ENCODE peak calls at places on chromosomes 3 and 15, in ten cellular contexts. V, P, O, T, L, I, F, E, S and Y are unnamed samples.

GRCh38 chr3:124504332-124505059 is 225.8 kb upstream of the UMPS start:
- DNase-seq in V (no peak), P (peak; percentile 58), O (no peak), T (peak; percentile 35), L (no peak), I (peak; percentile 40), F (peak; percentile 9), E (peak; percentile 73), S (no peak), Y (no peak)

GRCh38 chr3:124078978-124079911 is 87.3 kb upstream of the ROPN1 start:
- DNase-seq in V (no peak), P (no peak), O (no peak), T (peak; percentile 56), L (no peak), I (peak; percentile 46), F (peak; percentile 31), E (peak; percentile 63), S (no peak), Y (peak; percentile 14)

GRCh38 chr3:15368561-15369135 is 36.3 kb upstream of the SH3BP5 start:
- DNase-seq in V (no peak), P (no peak), O (no peak), T (no peak), L (no peak), I (no peak), F (no peak), E (no peak), S (no peak), Y (no peak)

GRCh38 chr15:49343546-49343945 is 79.5 kb upstream of the FGF7 start:
- DNase-seq in V (no peak), P (no peak), O (no peak), T (no peak), L (no peak), I (no peak), F (no peak), E (no peak), S (no peak), Y (no peak)

GRCh38 chr3:4752201-4753072 is 226.8 kb upstream of the BHLHE40 start:
- DNase-seq in V (no peak), P (no peak), O (no peak), T (no peak), L (no peak), I (peak; percentile 36), F (peak; percentile 73), E (peak; percentile 58), S (no peak), Y (no peak)

GRCh38 chr15:78072080-78072892 is 5.2 kb downstream of the TBC1D2B start:
- DNase-seq in V (no peak), P (no peak), O (no peak), T (peak; percentile 94), L (no peak), I (peak; percentile 86), F (peak; percentile 98), E (peak; percentile 58), S (no peak), Y (peak; percentile 89)

GRCh38 chr3:134378384-134378783 is 4.1 kb upstream of the AMOTL2 start:
- DNase-seq in V (peak; percentile 72), P (no peak), O (no peak), T (peak; percentile 44), L (no peak), I (peak; percentile 36), F (no peak), E (no peak), S (no peak), Y (no peak)

GRCh38 chr3:140180603-140181002 is 245.6 kb downstream of the CLSTN2 start:
- DNase-seq in V (no peak), P (no peak), O (no peak), T (peak; percentile 6), L (no peak), I (no peak), F (no peak), E (no peak), S (no peak), Y (no peak)

GRCh38 chr3:172630316-172630715 is 80.6 kb downstream of the NCEH1 start:
- DNase-seq in V (no peak), P (no peak), O (no peak), T (no peak), L (no peak), I (no peak), F (no peak), E (peak; percentile 42), S (no peak), Y (no peak)

GRCh38 chr15:91133511-91133910 is 33.5 kb downstream of the SV2B start:
- DNase-seq in V (no peak), P (no peak), O (no peak), T (no peak), L (peak; percentile 32), I (no peak), F (no peak), E (no peak), S (no peak), Y (no peak)

GRCh38 chr3:192905980-192906678 is 11.5 kb downstream of the MB21D2 start:
- DNase-seq in V (no peak), P (no peak), O (no peak), T (no peak), L (no peak), I (no peak), F (peak; percentile 7), E (no peak), S (no peak), Y (no peak)

GRCh38 chr15:31200735-31201151 is 99.2 kb upstream of the TRPM1 start:
- DNase-seq in V (peak; percentile 88), P (peak; percentile 74), O (no peak), T (peak; percentile 52), L (peak; percentile 78), I (peak; percentile 42), F (peak; percentile 53), E (no peak), S (peak; percentile 84), Y (peak; percentile 56)

GRCh38 chr3:99319450-99319849 is 318.9 kb upstream of the COL8A1 start:
- DNase-seq in V (no peak), P (no peak), O (no peak), T (no peak), L (no peak), I (peak; percentile 64), F (peak; percentile 2), E (no peak), S (no peak), Y (no peak)